ENCODE peak calls at places on chromosomes 12 and 14, in seven cellular contexts. D is stomach, B is IMR-90, P is brain microvascular endothelial cell, O is heart right ventricle, G is OCI-LY7, A is dorsolateral prefrontal cortex. C is an unnamed sample.

GRCh38 chr14:80546056-80546854 is 335.0 kb upstream of the DIO2 start:
- DNase-seq in D (no peak), B (no peak), P (no peak), O (no peak), G (no peak), A (no peak), C (no peak)

GRCh38 chr14:99274346-99275221 is 2.6 kb upstream of the BCL11B start:
- DNase-seq in D (peak), B (peak), P (peak), O (peak), G (no peak), A (peak), C (peak)

GRCh38 chr14:22386924-22387775 is 201.9 kb downstream of the DAD1 start:
- DNase-seq in D (peak), B (peak), P (peak), O (peak), G (peak), A (peak), C (peak)

GRCh38 chr12:2212971-2213869 is 160.4 kb downstream of the CACNA1C start:
- DNase-seq in D (no peak), B (no peak), P (no peak), O (no peak), G (no peak), A (peak), C (no peak)

GRCh38 chr14:105865266-105865903 is 339.0 kb downstream of the TMEM121 start:
- DNase-seq in D (peak), B (no peak), P (no peak), O (no peak), G (no peak), A (no peak), C (no peak)

GRCh38 chr14:64704145-64704742 is at the start of gene PLEKHG3:
- DNase-seq in D (peak), B (peak), P (peak), O (peak), G (no peak), A (peak), C (peak)

GRCh38 chr12:56220611-56221232 is 1.0 kb downstream of the RNF41 start:
- DNase-seq in D (no peak), B (peak), P (no peak), O (no peak), G (peak), A (no peak), C (no peak)

GRCh38 chr12:2624543-2625266 is 170.1 kb upstream of the FKBP4 start:
- DNase-seq in D (no peak), B (peak), P (no peak), O (no peak), G (peak), A (no peak), C (no peak)

GRCh38 chr14:64045091-64045490 is 192.3 kb downstream of the SYNE2 start:
- DNase-seq in D (no peak), B (no peak), P (no peak), O (no peak), G (no peak), A (no peak), C (no peak)

GRCh38 chr12:8466171-8466692 is 10.5 kb downstream of the CLEC6A start:
- DNase-seq in D (no peak), B (no peak), P (no peak), O (no peak), G (no peak), A (no peak), C (no peak)

DNA sequence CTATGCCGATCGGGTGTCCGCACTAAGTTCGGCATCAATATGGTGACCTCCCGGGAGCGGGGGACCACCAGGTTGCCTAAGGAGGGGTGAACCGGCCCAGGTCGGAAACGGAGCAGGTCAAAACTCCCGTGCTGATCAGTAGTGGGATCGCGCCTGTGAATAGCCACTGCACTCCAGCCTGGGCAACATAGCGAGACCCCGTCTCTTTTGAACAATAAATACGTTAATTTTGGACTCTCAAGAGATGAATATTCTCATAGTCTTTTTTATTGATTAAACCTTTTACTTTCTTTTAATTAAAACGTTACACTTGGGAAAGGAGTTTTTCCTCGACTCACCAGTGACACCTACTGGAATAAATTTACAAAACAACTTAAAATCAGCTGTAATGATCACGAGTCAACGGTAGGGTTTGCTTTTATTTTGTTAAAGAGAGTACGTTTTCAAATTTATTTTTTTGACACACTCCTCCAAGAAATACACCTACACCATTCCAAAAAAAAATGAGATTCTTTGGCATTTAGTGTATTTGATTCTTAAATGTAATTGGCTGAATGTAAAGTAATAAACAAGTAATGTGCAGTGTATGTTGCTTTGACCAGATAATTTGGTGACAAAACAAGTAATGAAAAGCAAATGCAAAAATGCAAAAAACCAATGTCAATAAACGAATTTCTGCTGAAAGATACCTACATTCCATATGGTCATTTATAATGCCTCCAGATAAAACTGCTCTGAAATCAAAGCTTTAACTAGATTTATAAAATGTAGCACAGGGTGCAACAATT is 687 bp upstream of the RPS29 start:
- DNase-seq in D (no peak), B (peak), P (peak), O (no peak), G (peak), A (no peak), C (peak)
- H3K27ac ChIP-seq in D (peak), B (no peak), P (no peak), O (peak), G (peak), A (peak), C (peak)

GRCh38 chr12:62522984-62523383 is 56.4 kb downstream of the MON2 start:
- DNase-seq in D (no peak), B (peak), P (no peak), O (no peak), G (no peak), A (no peak), C (no peak)
- TF ChIP-seq CTCF in D (no peak), B (peak), P (no peak), O (no peak), G (no peak), A (peak), C (no peak)

GRCh38 chr14:61511558-61511924 is 183.8 kb upstream of the HIF1A start:
- DNase-seq in D (no peak), B (no peak), P (no peak), O (no peak), G (no peak), A (no peak), C (no peak)
- H3K27ac ChIP-seq in D (peak), B (peak), P (no peak), O (no peak), G (no peak), A (no peak), C (peak)

GRCh38 chr12:20220339-20220738 is 148.0 kb upstream of the PDE3A start:
- DNase-seq in D (no peak), B (peak), P (peak), O (no peak), G (peak), A (no peak), C (no peak)
- TF ChIP-seq CTCF in D (no peak), B (peak), P (peak), O (peak), G (peak), A (peak), C (peak)

DNA sequence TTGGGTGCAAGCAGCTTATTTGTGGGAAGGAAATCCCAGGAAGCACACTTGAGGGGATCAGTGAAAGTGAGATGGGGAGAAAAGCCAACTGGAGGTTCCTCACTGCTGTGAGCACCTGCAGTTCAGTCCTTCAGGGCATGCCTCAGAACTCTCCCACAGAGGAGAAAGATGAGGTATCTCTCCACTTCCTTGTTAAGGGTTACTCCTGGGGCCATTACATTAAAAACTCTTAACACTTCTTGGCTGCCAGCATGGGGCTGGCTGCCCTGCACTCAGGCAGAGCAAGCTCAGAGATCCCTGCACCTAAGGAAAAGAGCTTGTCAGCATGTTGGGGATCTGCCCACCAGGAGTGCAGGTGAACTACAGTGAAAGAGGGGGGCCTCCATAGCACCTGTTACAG is 28.8 kb downstream of the FERMT2 start:
- DNase-seq in D (no peak), B (no peak), P (no peak), O (no peak), G (no peak), A (no peak), C (no peak)
- H3K27ac ChIP-seq in D (no peak), B (no peak), P (no peak), O (peak), G (no peak), A (no peak), C (peak)

DNA sequence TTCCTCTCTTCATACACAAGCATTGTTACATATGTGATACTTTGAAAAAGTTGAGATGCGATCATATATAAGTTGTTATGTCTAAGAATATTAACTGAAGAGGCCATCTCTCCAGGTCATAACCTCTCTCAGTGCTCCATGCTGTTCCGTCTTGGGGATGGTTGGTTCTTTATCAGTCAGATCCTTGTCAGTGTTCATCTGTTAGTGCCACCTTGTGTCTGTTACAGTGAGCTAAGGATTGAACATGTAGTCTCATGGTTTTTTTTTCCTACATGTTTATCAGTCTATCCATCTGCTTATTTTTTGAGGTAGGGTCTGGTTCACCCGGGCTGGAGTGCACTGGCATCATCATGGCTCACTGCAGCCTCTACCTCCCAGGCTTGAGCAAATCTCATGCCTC is 30.5 kb downstream of the EP400 start:
- DNase-seq in D (no peak), B (peak), P (no peak), O (no peak), G (peak), A (no peak), C (no peak)
- TF ChIP-seq CTCF in D (no peak), B (peak), P (no peak), O (no peak), G (peak), A (no peak), C (no peak)

GRCh38 chr12:48419409-48419935 is 52.9 kb upstream of the ANP32D start:
- DNase-seq in D (no peak), B (no peak), P (no peak), O (no peak), G (no peak), A (no peak), C (no peak)
- H3K27ac ChIP-seq in D (no peak), B (no peak), P (no peak), O (no peak), G (no peak), A (no peak), C (no peak)

GRCh38 chr12:94717656-94718055 is 67.3 kb upstream of the TMCC3 start:
- DNase-seq in D (no peak), B (no peak), P (no peak), O (no peak), G (no peak), A (no peak), C (no peak)
- TF ChIP-seq CTCF in D (no peak), B (no peak), P (no peak), O (no peak), G (no peak), A (no peak), C (no peak)

GRCh38 chr12:53180270-53180930 is at the start of the genes CSAD and ZNF740:
- DNase-seq in D (peak), B (peak), P (peak), O (peak), G (peak), A (peak), C (peak)

GRCh38 chr12:53179694-53180269 is 740 bp upstream of the ZNF740 start:
- DNase-seq in D (no peak), B (no peak), P (no peak), O (peak), G (no peak), A (no peak), C (peak)

GRCh38 chr12:53182836-53183235 is 2.1 kb upstream of the CSAD start:
- DNase-seq in D (no peak), B (no peak), P (no peak), O (no peak), G (no peak), A (no peak), C (no peak)

GRCh38 chr12:53180931-53181645 is 363 bp upstream of the CSAD start:
- DNase-seq in D (peak), B (peak), P (peak), O (peak), G (peak), A (peak), C (peak)

GRCh38 chr12:53181935-53182334 is 1.2 kb upstream of the CSAD start:
- DNase-seq in D (no peak), B (no peak), P (no peak), O (no peak), G (no peak), A (no peak), C (no peak)
- H3K27ac ChIP-seq in D (peak), B (peak), P (no peak), O (no peak), G (peak), A (peak), C (peak)

GRCh38 chr14:29654910-29655590 is 272.6 kb downstream of the PRKD1 start:
- DNase-seq in D (no peak), B (peak), P (no peak), O (no peak), G (no peak), A (no peak), C (no peak)
- TF ChIP-seq CTCF in D (no peak), B (no peak), P (no peak), O (no peak), G (no peak), A (no peak), C (no peak)

C was measured in transverse colon.